ENCODE peak calls at places on chromosomes 3 and 15, in five cellular contexts. Z is AG09309, X is fibroblast of the aortic adventitia, D is K562, T is AG04449. P is an unnamed sample.
A peak's percentile ranks its signal among the peaks of the same experiment; 100 is the strongest.

GRCh38 chr15:39589815-39590644 is 9.2 kb downstream of the THBS1 start:
- DNase-seq in X (peak; percentile 30), T (peak; percentile 14), D (no peak), Z (peak; percentile 57), P (no peak)

GRCh38 chr3:128425142-128425845 is 41.4 kb downstream of the DNAJB8 start:
- DNase-seq in T (no peak), X (no peak), D (no peak), Z (no peak), P (no peak)

GRCh38 chr3:101279765-101280385 is 40.5 kb downstream of the IMPG2 start:
- DNase-seq in D (no peak), T (no peak), Z (no peak), X (no peak), P (no peak)

GRCh38 chr3:72123908-72124441 is 339.0 kb upstream of the PROK2 start:
- DNase-seq in T (peak; percentile 91), Z (peak; percentile 64), X (peak; percentile 99), D (no peak), P (peak; percentile 66)

GRCh38 chr3:141094851-141095545 is 43.9 kb downstream of the SPSB4 start:
- DNase-seq in X (peak; percentile 49), Z (no peak), D (no peak), T (no peak), P (peak; percentile 72)

GRCh38 chr3:59862686-59863085 is 812.9 kb upstream of the CFAP20DC start:
- DNase-seq in Z (no peak), T (no peak), X (peak; percentile 60), D (no peak), P (no peak)

GRCh38 chr3:37604336-37604833 is 257.3 kb upstream of the CTDSPL start:
- DNase-seq in Z (no peak), X (no peak), T (no peak), D (no peak), P (no peak)

GRCh38 chr3:10695595-10696285 is 120.3 kb upstream of the SLC6A11 start:
- DNase-seq in D (no peak), X (no peak), Z (no peak), T (no peak), P (no peak)

GRCh38 chr3:46423588-46423987 is 16.5 kb downstream of the CCRL2 start:
- DNase-seq in T (no peak), X (peak; percentile 45), D (no peak), Z (no peak), P (no peak)

GRCh38 chr15:63015618-63016017 is 26.9 kb upstream of the TPM1 start:
- DNase-seq in T (no peak), D (no peak), X (peak; percentile 79), Z (no peak), P (no peak)

GRCh38 chr3:181727122-181728036 is 15.7 kb downstream of the SOX2 start:
- DNase-seq in D (no peak), X (no peak), T (no peak), Z (no peak), P (no peak)

GRCh38 chr3:133965033-133965570 is 64.6 kb downstream of the SLCO2A1 start:
- DNase-seq in T (no peak), X (no peak), Z (no peak), D (no peak), P (peak; percentile 60)

GRCh38 chr3:9653565-9654248 is 4.4 kb downstream of the MTMR14 start:
- DNase-seq in X (no peak), T (no peak), D (no peak), Z (no peak), P (no peak)

GRCh38 chr15:43249699-43250203 is 17.0 kb downstream of the TGM5 start:
- DNase-seq in X (peak; percentile 52), D (no peak), T (peak; percentile 24), Z (peak; percentile 73), P (peak; percentile 87)

GRCh38 chr3:136075816-136076215 is 110.3 kb downstream of the PPP2R3A start:
- DNase-seq in D (no peak), Z (no peak), T (no peak), X (peak; percentile 63), P (no peak)

GRCh38 chr3:67650084-67650483 is 4.3 kb downstream of the SUCLG2 start:
- DNase-seq in X (no peak), Z (no peak), D (no peak), T (no peak), P (no peak)

GRCh38 chr3:53159415-53160135 is 1.4 kb upstream of the PRKCD start:
- DNase-seq in X (peak; percentile 31), T (no peak), D (no peak), Z (no peak), P (no peak)

GRCh38 chr3:134622803-134623365 is 27.9 kb downstream of the KY start:
- DNase-seq in X (no peak), D (no peak), T (no peak), Z (no peak), P (no peak)

GRCh38 chr3:15387171-15387581 is 40.2 kb downstream of the METTL6 start:
- DNase-seq in Z (no peak), X (peak; percentile 57), T (no peak), D (no peak), P (no peak)

GRCh38 chr3:1792466-1792865 is 306.2 kb upstream of the CNTN4 start:
- DNase-seq in T (no peak), Z (no peak), D (no peak), X (no peak), P (no peak)

GRCh38 chr3:196633658-196634151 is 5.8 kb upstream of the NRROS start:
- DNase-seq in T (no peak), X (no peak), D (peak; percentile 32), Z (no peak), P (no peak)

GRCh38 chr15:44084171-44084570 is 110.9 kb downstream of the FRMD5 start:
- DNase-seq in X (no peak), D (no peak), Z (no peak), T (no peak), P (no peak)

GRCh38 chr3:8503871-8504610 is 2.4 kb downstream of the LMCD1 start:
- DNase-seq in D (no peak), Z (no peak), T (no peak), X (no peak), P (no peak)
- H3K4me3 ChIP-seq in D (no peak overlapping the region), Z (no peak overlapping the region), T (peak overlapping the region; percentile 48), X (peak overlapping the region; percentile 62), P (peak overlapping the region; percentile 48)

DNA sequence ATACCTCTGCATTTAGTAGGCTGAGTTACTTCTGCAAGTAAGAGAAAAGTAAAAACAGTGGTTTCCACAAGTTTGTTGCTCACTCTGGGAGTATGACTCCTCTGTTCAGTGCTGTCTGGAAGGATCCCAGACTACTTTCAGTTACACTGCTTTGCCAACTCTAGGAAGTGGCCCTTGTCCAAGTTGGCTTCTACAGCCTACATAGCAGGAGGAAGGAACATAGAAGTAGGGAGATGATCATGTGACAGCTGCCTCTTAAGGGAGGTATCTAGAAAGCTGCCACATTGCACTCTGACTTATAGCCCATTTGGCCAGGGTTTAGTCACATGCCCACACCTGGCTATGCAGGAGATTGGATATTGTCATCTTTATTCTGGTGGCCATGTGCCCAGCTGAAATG is 298.1 kb downstream of the NSUN3 start:
- DNase-seq in X (peak; percentile 80), T (no peak), D (no peak), Z (no peak), P (peak; percentile 37)
- H3K4me3 ChIP-seq in X (no peak overlapping the region), T (no peak overlapping the region), D (no peak overlapping the region), Z (no peak overlapping the region), P (no peak overlapping the region)

GRCh38 chr15:81322708-81323253 is 1.2 kb downstream of the STARD5 start:
- DNase-seq in D (no peak), T (no peak), Z (no peak), X (no peak), P (no peak)
- H3K4me3 ChIP-seq in D (peak overlapping the region; percentile 2), T (peak overlapping the region; percentile 92), Z (no peak overlapping the region), X (peak overlapping the region; percentile 93), P (peak overlapping the region; percentile 58)

GRCh38 chr3:65439641-65440040 is 599.1 kb downstream of the MAGI1 start:
- DNase-seq in D (peak; percentile 27), Z (peak; percentile 27), X (peak; percentile 60), T (no peak), P (peak; percentile 39)
- H3K4me3 ChIP-seq in D (no peak overlapping the region), Z (no peak overlapping the region), X (no peak overlapping the region), T (no peak overlapping the region), P (no peak overlapping the region)

GRCh38 chr3:42130329-42131070 is 39.3 kb downstream of the TRAK1 start:
- DNase-seq in T (no peak), Z (no peak), X (no peak), D (no peak), P (no peak)

GRCh38 chr3:42128526-42128925 is 37.4 kb downstream of the TRAK1 start:
- DNase-seq in Z (no peak), T (no peak), X (no peak), D (no peak), P (no peak)

GRCh38 chr3:42127226-42127625 is 36.1 kb downstream of the TRAK1 start:
- DNase-seq in X (no peak), T (no peak), D (no peak), Z (no peak), P (no peak)

GRCh38 chr3:42129014-42129953 is 38.1 kb downstream of the TRAK1 start:
- DNase-seq in Z (no peak), X (no peak), T (no peak), D (no peak), P (peak; percentile 66)

GRCh38 chr3:42130007-42130328 is 38.8 kb downstream of the TRAK1 start:
- DNase-seq in Z (no peak), T (no peak), X (no peak), D (no peak), P (no peak)
- H3K4me3 ChIP-seq in Z (no peak overlapping the region), T (no peak overlapping the region), X (no peak overlapping the region), D (no peak overlapping the region), P (no peak overlapping the region)

DNA sequence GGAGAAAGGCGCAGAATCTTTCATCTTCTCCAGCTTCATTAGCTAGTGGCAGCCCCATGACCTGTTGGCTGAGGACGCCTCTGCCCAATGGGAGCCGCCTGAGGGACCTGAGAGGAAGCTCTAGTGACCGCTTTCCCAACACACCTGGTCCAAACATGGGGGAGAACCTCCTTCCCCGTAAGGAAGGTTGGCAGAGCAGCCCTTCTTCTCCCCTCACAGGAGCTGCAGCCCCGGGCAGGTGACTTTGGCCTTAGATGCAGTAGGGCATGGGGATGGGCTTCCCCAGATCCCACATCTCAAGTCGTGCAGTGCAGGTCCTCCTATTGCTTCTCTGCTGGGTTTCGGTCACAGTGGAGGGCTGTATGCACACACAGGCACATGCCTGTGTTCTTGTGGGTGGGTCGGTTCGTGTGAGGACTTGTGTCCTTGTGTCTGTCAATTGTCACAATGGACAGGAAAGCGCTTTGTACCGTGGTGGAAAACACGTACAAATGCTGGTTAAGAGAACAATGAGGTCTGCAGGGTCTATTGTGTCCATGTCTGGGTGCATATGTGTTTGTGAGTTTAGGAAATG is 1.3 kb downstream of the ISLR2 start:
- DNase-seq in T (no peak), Z (no peak), D (no peak), X (no peak), P (no peak)
- H3K4me3 ChIP-seq in T (no peak overlapping the region), Z (no peak overlapping the region), D (no peak overlapping the region), X (no peak overlapping the region), P (no peak overlapping the region)

GRCh38 chr3:157082305-157082981 is 77.5 kb downstream of the CCNL1 start:
- DNase-seq in T (peak; percentile 60), X (peak; percentile 77), D (no peak), Z (peak; percentile 78), P (peak; percentile 59)
- H3K4me3 ChIP-seq in T (no peak overlapping the region), X (no peak overlapping the region), D (no peak overlapping the region), Z (no peak overlapping the region), P (no peak overlapping the region)

DNA sequence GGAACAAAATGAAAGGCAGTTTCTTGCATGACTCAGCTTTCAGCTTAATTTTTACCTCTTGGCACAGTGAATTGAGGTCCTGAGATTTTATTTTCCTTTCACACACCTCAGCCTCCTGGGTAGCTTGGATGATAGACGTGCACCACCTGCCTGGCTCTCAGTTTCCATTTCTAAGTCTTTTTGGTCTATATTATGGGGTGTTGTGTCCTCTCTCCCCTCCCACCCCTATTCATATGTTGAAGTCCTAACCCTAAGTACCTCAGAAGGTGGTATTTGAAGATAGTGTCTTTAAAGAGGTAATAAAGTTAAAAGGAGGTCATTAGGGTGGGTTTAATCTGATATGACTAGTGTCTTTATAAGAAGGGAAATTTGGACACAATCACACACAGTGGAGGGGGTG is 85.3 kb downstream of the STRIT1 start:
- DNase-seq in X (no peak), D (no peak), Z (no peak), T (no peak), P (no peak)
- H3K4me3 ChIP-seq in X (no peak overlapping the region), D (no peak overlapping the region), Z (no peak overlapping the region), T (no peak overlapping the region), P (no peak overlapping the region)

P was measured in astrocyte of the cerebellum.